ENCODE peak calls at places on chromosome 6, in eight cellular contexts. J, D, K, L, T, G, H and A are unnamed samples.

GRCh38 chr6:15357832-15358231 is 112.0 kb downstream of the JARID2 start:
- DNase-seq in J (no peak), D (no peak), K (no peak), L (no peak), T (no peak), G (no peak), H (no peak), A (no peak)

GRCh38 chr6:87155920-87156600 is 695 bp downstream of the ZNF292 start:
- DNase-seq in J (peak), D (peak), K (peak), L (peak), T (peak), G (peak), H (peak), A (peak)

GRCh38 chr6:30378290-30378937 is 33.5 kb downstream of the RPP21 start:
- DNase-seq in J (peak), D (no peak), K (no peak), L (peak), T (no peak), G (no peak), H (no peak), A (no peak)

GRCh38 chr6:158847786-158848185 is 28.6 kb upstream of the EZR start:
- DNase-seq in J (no peak), D (no peak), K (no peak), L (no peak), T (no peak), G (no peak), H (no peak), A (no peak)

GRCh38 chr6:169789146-169789943 is 37.9 kb downstream of the ERMARD start:
- DNase-seq in J (no peak), D (no peak), K (peak), L (no peak), T (no peak), G (no peak), H (no peak), A (no peak)

GRCh38 chr6:100719883-100720682 is 161.0 kb downstream of the ASCC3 start:
- DNase-seq in J (peak), D (no peak), K (no peak), L (peak), T (no peak), G (peak), H (no peak), A (no peak)

GRCh38 chr6:41671376-41671775 is 33.1 kb downstream of the MDFI start:
- DNase-seq in J (no peak), D (no peak), K (no peak), L (no peak), T (no peak), G (no peak), H (no peak), A (no peak)

GRCh38 chr6:35730745-35731413 is 6.0 kb upstream of the ARMC12 start:
- DNase-seq in J (no peak), D (no peak), K (no peak), L (no peak), T (no peak), G (no peak), H (no peak), A (no peak)

GRCh38 chr6:14638932-14639875 is 521.6 kb downstream of the CD83 start:
- DNase-seq in J (peak), D (no peak), K (no peak), L (peak), T (peak), G (peak), H (no peak), A (no peak)

GRCh38 chr6:15329154-15329781 is 83.4 kb downstream of the JARID2 start:
- DNase-seq in J (peak), D (no peak), K (no peak), L (no peak), T (no peak), G (no peak), H (no peak), A (no peak)

GRCh38 chr6:165615629-165616028 is 47.4 kb downstream of the PDE10A start:
- DNase-seq in J (peak), D (no peak), K (no peak), L (no peak), T (no peak), G (no peak), H (no peak), A (no peak)

GRCh38 chr6:28710466-28711191 is 184.9 kb downstream of the GPX5 start:
- DNase-seq in J (peak), D (no peak), K (peak), L (peak), T (no peak), G (no peak), H (no peak), A (no peak)

GRCh38 chr6:3382399-3383279 is 74.2 kb downstream of the SLC22A23 start:
- DNase-seq in J (peak), D (no peak), K (no peak), L (no peak), T (peak), G (no peak), H (no peak), A (no peak)

GRCh38 chr6:139602577-139602976 is 228.1 kb upstream of the CITED2 start:
- DNase-seq in J (no peak), D (no peak), K (no peak), L (no peak), T (no peak), G (no peak), H (no peak), A (no peak)

GRCh38 chr6:96947055-96947454 is 22.5 kb downstream of the KLHL32 start:
- DNase-seq in J (no peak), D (no peak), K (no peak), L (no peak), T (no peak), G (no peak), H (no peak), A (no peak)